ENCODE peak calls at places on chromosome 20, in five cellular contexts. X is H1, J is HCT116, Q is GM12878, D is K562. M is an unnamed sample.

GRCh38 chr20:59818911-59819310 is 114.5 kb downstream of the SYCP2 start:
- DNase-seq in X (no peak), J (no peak), Q (no peak), D (no peak), M (no peak)

GRCh38 chr20:8435251-8436035 is 303.4 kb downstream of the PLCB1 start:
- DNase-seq in X (no peak), J (no peak), Q (no peak), D (no peak), M (no peak)

GRCh38 chr20:19275038-19275629 is 62.7 kb downstream of the SLC24A3 start:
- DNase-seq in X (no peak), J (no peak), Q (no peak), D (no peak), M (no peak)

GRCh38 chr20:54165014-54165413 is 8.8 kb downstream of the CYP24A1 start:
- DNase-seq in X (no peak), J (no peak), Q (no peak), D (no peak), M (no peak)

GRCh38 chr20:2578430-2579192 is 42.2 kb downstream of the TMC2 start:
- DNase-seq in X (no peak), J (no peak), Q (no peak), D (peak), M (peak)

GRCh38 chr20:49916146-49917002 is 1.0 kb upstream of the SPATA2 start:
- DNase-seq in X (no peak), J (no peak), Q (no peak), D (peak), M (peak)

GRCh38 chr20:8291873-8292272 is 159.8 kb downstream of the PLCB1 start:
- DNase-seq in X (no peak), J (no peak), Q (no peak), D (no peak), M (no peak)

GRCh38 chr20:50409495-50409894 is 100.7 kb upstream of the PTPN1 start:
- DNase-seq in X (no peak), J (no peak), Q (no peak), D (no peak), M (no peak)

GRCh38 chr20:3237958-3238615 is 903 bp downstream of the SLC4A11 start:
- DNase-seq in X (no peak), J (no peak), Q (no peak), D (no peak), M (no peak)

GRCh38 chr20:40587038-40587437 is 102.0 kb downstream of the MAFB start:
- DNase-seq in X (no peak), J (no peak), Q (no peak), D (no peak), M (no peak)

DNA sequence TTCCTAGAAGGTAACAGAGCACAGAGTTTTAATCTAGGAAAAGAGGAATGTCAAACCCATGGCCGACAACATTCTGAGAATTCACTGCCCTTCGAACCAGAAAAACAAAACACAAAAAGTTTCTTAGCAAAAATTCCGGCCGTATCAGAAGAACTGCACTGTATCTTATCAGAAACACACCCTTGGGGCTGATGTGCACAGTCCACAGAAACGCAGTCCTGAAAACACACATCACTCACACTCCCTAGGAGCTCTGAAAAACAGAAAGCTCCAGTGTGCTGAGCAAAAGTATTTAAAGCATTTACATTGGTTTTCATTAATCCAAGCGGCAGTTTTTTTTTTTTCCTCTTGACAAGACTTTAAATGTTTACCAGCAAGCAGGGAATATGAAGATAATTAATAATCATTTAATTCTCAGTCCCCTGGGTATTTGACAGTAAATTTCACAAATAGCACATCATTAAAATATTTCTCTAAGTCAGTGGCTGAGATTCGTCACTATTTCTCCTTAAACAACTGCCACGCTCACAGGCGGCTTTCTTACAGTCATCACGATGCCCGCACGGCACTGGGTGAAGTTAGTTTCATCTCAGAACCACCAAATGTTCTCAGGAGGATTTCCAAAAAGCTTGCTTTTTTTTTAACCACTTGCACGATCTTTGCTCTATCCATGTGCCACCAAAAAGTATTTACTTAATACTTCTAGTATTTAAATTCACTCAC is 13.3 kb downstream of the NFATC2 start:
- DNase-seq in X (no peak), J (no peak), Q (no peak), D (peak), M (no peak)
- TF ChIP-seq RAD21 in X (no peak), J (no peak), Q (no peak), D (no peak), M (no peak)

GRCh38 chr20:36525620-36526365 is 15.5 kb upstream of the MYL9 start:
- DNase-seq in X (no peak), J (no peak), Q (no peak), D (no peak), M (no peak)
- TF ChIP-seq JUND in X (no peak), J (no peak), Q (no peak), D (no peak), M (no peak)

DNA sequence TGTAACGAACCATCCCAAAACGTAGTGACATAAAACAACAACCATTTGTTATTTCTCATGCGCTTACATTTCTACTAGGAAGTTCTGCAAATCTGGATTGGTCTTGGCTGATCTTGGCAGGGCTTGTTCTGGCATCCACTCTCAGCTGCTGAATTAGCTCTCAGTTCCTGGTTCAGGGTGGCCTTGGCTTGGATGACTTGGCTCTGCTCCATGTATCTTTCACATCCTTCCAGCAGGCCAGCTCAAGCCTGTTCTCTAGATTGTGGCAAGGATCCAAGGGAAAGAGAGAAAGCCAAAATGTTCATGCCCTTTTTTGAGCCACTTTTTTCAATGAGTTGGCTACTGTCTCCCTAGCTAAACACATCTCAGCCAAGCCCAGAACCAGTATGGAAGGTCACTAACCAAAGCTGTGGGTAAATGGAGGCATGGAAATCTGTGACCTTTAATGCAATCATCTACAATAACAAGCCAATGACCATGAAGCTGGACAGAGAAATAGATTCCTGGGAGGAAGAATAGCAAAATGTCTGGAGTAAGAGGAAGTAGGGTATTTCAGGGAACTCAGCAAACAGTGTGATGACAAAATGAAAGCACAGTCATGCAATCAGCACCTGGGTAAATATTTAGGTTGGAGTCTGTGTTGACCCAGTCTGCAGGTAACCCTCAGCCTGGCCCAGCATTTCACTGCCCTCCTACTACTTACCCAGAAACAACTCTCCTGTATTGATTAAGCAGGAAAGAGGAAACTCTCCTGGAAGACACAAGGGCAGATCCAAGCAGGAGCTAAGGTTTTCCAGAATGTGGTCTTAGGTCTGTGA is 32.7 kb upstream of the SNAP25 start:
- DNase-seq in X (no peak), J (no peak), Q (no peak), D (no peak), M (peak)
- TF ChIP-seq RAD21 in X (no peak), J (no peak), Q (no peak), D (no peak), M (no peak)

DNA sequence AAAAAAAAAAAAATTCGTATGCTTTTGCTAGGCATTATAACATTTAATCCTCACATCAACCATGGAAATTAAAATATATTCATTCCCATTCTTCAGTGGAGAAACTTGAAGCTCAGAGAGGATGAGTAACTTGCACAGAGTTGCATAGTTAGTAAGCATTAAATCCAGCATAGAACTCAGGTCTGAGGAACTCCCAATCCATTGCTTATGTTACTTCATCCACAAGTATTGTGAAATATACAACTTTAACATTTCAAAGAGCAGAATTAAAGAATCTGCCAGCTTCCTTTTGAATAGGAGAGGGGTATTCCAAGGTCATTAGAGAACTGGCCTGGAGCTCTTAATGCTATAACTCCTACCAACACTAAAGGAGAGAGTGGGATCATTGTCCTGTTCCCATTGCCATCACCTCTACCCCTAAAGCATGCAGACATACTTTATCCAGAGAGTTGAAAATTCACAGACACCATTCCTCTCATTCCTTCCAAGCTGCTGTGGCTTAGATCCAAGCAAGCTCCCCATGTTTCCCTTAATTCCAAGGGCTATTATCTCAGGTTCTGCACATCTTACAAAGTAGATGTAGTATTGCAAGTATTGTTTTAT is 91.9 kb downstream of the FLRT3 start:
- DNase-seq in X (no peak), J (no peak), Q (no peak), D (no peak), M (no peak)
- TF ChIP-seq JUND in X (no peak), J (no peak), Q (no peak), D (no peak), M (no peak)